ENCODE peak calls at places on chromosome 21, in five cellular contexts. B is lower lobe of right lung, H is left lung, Z is foreskin keratinocyte, N is brain microvascular endothelial cell. K is an unnamed sample.
A peak's percentile ranks its signal among the peaks of the same experiment; 100 is the strongest.

GRCh38 chr21:29145837-29146453 is 15.5 kb downstream of the MAP3K7CL start:
- DNase-seq in B (no peak), H (no peak), Z (peak; percentile 94), N (no peak), K (peak; percentile 77)

GRCh38 chr21:42513985-42514882 is 582 bp downstream of the SLC37A1 start:
- DNase-seq in B (peak; percentile 75), H (peak; percentile 69), Z (peak; percentile 22), N (no peak), K (peak; percentile 38)

GRCh38 chr21:26042181-26042876 is 128.2 kb downstream of the APP start:
- DNase-seq in B (no peak), H (no peak), Z (no peak), N (no peak), K (peak; percentile 18)

GRCh38 chr21:17921579-17922530 is 102.7 kb upstream of the C21orf91 start:
- DNase-seq in B (no peak), H (no peak), Z (peak; percentile 98), N (peak; percentile 34), K (peak; percentile 87)

GRCh38 chr21:17463441-17463840 is 49.4 kb upstream of the CXADR start:
- DNase-seq in B (no peak), H (no peak), Z (peak; percentile 65), N (peak; percentile 95), K (peak; percentile 46)

GRCh38 chr21:44969965-44970755 is 30.3 kb downstream of the SLX9 start:
- DNase-seq in B (no peak), H (no peak), Z (peak; percentile 37), N (peak; percentile 67), K (no peak)

GRCh38 chr21:34519694-34520093 is 7.7 kb upstream of the KCNE1 start:
- DNase-seq in B (no peak), H (no peak), Z (no peak), N (no peak), K (no peak)

GRCh38 chr21:34952701-34953100 is 96.4 kb downstream of the RUNX1 start:
- DNase-seq in B (no peak), H (no peak), Z (no peak), N (no peak), K (no peak)

GRCh38 chr21:42836767-42837301 is 42.5 kb downstream of the WDR4 start:
- DNase-seq in B (no peak), H (no peak), Z (no peak), N (no peak), K (no peak)

GRCh38 chr21:34762761-34763160 is 94.0 kb downstream of the CLIC6 start:
- DNase-seq in B (no peak), H (no peak), Z (no peak), N (no peak), K (no peak)

GRCh38 chr21:16046625-16047340 is 317.0 kb downstream of the USP25 start:
- DNase-seq in B (no peak), H (no peak), Z (peak; percentile 63), N (peak; percentile 29), K (peak; percentile 16)

GRCh38 chr21:42163511-42163863 is 55.5 kb upstream of the ABCG1 start:
- DNase-seq in B (no peak), H (no peak), Z (no peak), N (no peak), K (no peak)

GRCh38 chr21:30515681-30516080 is 13.7 kb upstream of the KRTAP19-5 start:
- DNase-seq in B (no peak), H (no peak), Z (no peak), N (no peak), K (no peak)

GRCh38 chr21:34701726-34702125 is 32.9 kb downstream of the CLIC6 start:
- DNase-seq in B (no peak), H (no peak), Z (no peak), N (no peak), K (no peak)

GRCh38 chr21:32411366-32412161 is 942 bp upstream of the EVA1C start:
- DNase-seq in B (peak; percentile 95), H (peak; percentile 84), Z (peak; percentile 37), N (no peak), K (no peak)

GRCh38 chr21:32412998-32413504 is 545 bp downstream of the EVA1C start:
- DNase-seq in B (peak; percentile 80), H (peak; percentile 54), Z (peak; percentile 57), N (no peak), K (no peak)

GRCh38 chr21:32410916-32411315 is 1.6 kb upstream of the EVA1C start:
- DNase-seq in B (no peak), H (no peak), Z (no peak), N (no peak), K (no peak)

GRCh38 chr21:32413697-32414578 is 1.4 kb downstream of the EVA1C start:
- DNase-seq in B (peak; percentile 80), H (peak; percentile 61), Z (peak; percentile 38), N (no peak), K (no peak)

GRCh38 chr21:32412162-32412997 is at the start of gene EVA1C:
- DNase-seq in B (peak; percentile 83), H (peak; percentile 55), Z (no peak), N (no peak), K (peak; percentile 57)
- H3K27ac ChIP-seq in B (peak within 1 kb of the TSS; percentile 99), H (peak within 1 kb of the TSS; percentile 98), Z (peak within 1 kb of the TSS; percentile 84), N (peak within 1 kb of the TSS; percentile 53), K (peak within 1 kb of the TSS; percentile 98)

GRCh38 chr21:24014381-24014780 is 1592.9 kb downstream of the MRPL39 start:
- DNase-seq in B (no peak), H (no peak), Z (no peak), N (no peak), K (no peak)
- TF ChIP-seq CTCF in B (no peak), H (no peak), Z (peak; percentile 12), N (peak; percentile 5), K (peak; percentile 19)

GRCh38 chr21:46020581-46020980 is 39.0 kb downstream of the COL6A1 start:
- DNase-seq in B (no peak), H (no peak), Z (no peak), N (no peak), K (no peak)

GRCh38 chr21:46023126-46023985 is 41.8 kb downstream of the COL6A1 start:
- DNase-seq in B (no peak), H (no peak), Z (no peak), N (no peak), K (no peak)

GRCh38 chr21:46021398-46021797 is 39.8 kb downstream of the COL6A1 start:
- DNase-seq in B (no peak), H (no peak), Z (no peak), N (no peak), K (no peak)

GRCh38 chr21:46022551-46023107 is 41.1 kb downstream of the COL6A1 start:
- DNase-seq in B (no peak), H (no peak), Z (no peak), N (no peak), K (peak; percentile 14)

DNA sequence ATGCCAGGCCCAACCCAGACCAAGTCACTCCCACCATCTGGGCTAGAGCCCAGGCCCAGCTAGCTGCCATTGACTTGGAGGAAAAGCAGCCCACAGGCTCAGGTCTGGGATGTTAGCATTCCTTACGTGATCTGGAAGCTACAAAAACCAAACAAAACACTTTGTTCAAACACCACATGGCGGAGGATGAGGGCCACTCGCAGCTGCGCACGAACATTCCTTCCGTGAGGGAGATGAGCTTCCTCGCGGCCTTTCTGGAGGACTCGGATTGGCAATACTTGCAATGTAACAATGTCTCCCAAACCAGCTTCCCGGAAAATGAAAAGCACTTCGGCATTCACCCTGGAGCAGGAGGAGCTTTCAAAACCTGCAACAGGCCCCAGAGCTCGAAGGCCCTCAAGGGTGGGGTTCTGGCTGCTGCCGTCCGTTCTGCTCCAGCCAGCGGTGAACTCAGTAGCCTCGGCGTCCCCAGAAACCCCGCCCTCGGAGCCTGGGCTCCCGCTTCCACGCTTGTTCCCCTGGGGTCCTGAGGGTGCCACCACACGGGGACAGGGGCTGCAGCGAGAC is 40.5 kb downstream of the COL6A1 start:
- DNase-seq in B (no peak), H (no peak), Z (no peak), N (no peak), K (no peak)
- H3K27ac ChIP-seq in B (peak overlapping the region; percentile 11), H (no peak overlapping the region), Z (no peak overlapping the region), N (no peak overlapping the region), K (no peak overlapping the region)

DNA sequence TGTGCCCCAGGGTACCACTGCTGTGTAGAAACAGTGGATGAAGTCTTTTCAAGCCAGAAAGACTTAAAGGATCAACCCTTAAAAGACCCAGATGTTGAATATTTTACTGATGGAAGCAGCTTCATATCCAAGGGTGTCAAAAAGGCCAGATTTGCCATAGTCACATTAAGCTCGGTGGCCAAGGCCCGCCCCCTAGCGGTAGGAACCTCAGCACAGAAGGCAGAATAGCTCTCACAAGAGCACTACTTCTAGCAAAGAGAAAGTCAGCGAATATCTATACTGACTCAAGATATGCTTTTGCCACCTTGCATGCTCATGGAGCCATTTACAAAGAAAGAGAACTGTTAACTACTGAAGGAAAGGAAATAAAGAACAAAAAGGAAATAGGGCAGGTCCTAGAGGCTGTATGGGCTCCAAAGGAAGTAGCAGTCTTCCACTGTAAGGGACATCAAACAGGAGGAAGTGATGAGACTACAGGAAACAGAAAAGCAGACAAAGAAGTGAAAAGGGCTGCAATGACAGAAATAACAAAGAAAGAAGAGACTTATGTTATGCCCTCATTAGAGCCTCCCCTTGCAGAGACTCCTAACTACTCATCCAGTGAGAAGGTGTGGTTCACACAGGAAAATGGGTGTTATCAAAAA is 90.5 kb downstream of the LIPI start:
- DNase-seq in B (no peak), H (no peak), Z (no peak), N (no peak), K (peak; percentile 6)
- TF ChIP-seq CTCF in B (peak; percentile 50), H (peak; percentile 44), Z (peak; percentile 39), N (peak; percentile 46), K (peak; percentile 67)

GRCh38 chr21:43926196-43926595 is 61.2 kb downstream of the AGPAT3 start:
- DNase-seq in B (peak; percentile 46), H (no peak), Z (no peak), N (no peak), K (no peak)
- H3K27ac ChIP-seq in B (no peak overlapping the region), H (no peak overlapping the region), Z (no peak overlapping the region), N (no peak overlapping the region), K (peak overlapping the region; percentile 73)

GRCh38 chr21:41045534-41046268 is 122.3 kb upstream of the BACE2 start:
- DNase-seq in B (peak; percentile 50), H (no peak), Z (no peak), N (no peak), K (no peak)
- TF ChIP-seq CTCF in B (peak; percentile 45), H (peak; percentile 40), Z (peak; percentile 75), N (peak; percentile 50), K (peak; percentile 8)

GRCh38 chr21:36388076-36388475 is 2.9 kb downstream of the CHAF1B start:
- DNase-seq in B (no peak), H (no peak), Z (no peak), N (no peak), K (no peak)

GRCh38 chr21:36385909-36386642 is 884 bp downstream of the CHAF1B start:
- DNase-seq in B (no peak), H (no peak), Z (peak; percentile 20), N (no peak), K (no peak)

GRCh38 chr21:36384885-36385232 is 333 bp upstream of the CHAF1B start:
- DNase-seq in B (no peak), H (no peak), Z (no peak), N (no peak), K (no peak)

GRCh38 chr21:36385233-36385908 is at the start of gene CHAF1B:
- DNase-seq in B (peak; percentile 83), H (peak; percentile 72), Z (peak; percentile 56), N (peak; percentile 51), K (peak; percentile 93)

GRCh38 chr21:36388835-36389234 is 3.6 kb downstream of the CHAF1B start:
- DNase-seq in B (no peak), H (no peak), Z (no peak), N (peak; percentile 33), K (peak; percentile 26)
- H3K27ac ChIP-seq in B (no peak overlapping the region), H (no peak overlapping the region), Z (no peak overlapping the region), N (no peak overlapping the region), K (peak overlapping the region; percentile 45)